ENCODE peak calls at places on chromosome 19, in four cellular contexts. One of them, this sample, is unnamed.

GRCh38 chr19:50333737-50334617 is 4.8 kb upstream of the KCNC3 start:
- DNase-seq in fibroblast of lung: no peak
- DNase-seq in astrocyte: peak
- DNase-seq in hepatocyte: peak
- DNase-seq in this sample: peak

GRCh38 chr19:51253088-51253806 is 2.4 kb downstream of the SIGLECL1 start:
- DNase-seq in fibroblast of lung: no peak
- DNase-seq in astrocyte: no peak
- DNase-seq in hepatocyte: no peak
- DNase-seq in this sample: no peak

GRCh38 chr19:48895226-48895625 is 3.3 kb downstream of the TULP2 start:
- DNase-seq in fibroblast of lung: no peak
- DNase-seq in astrocyte: no peak
- DNase-seq in hepatocyte: no peak
- DNase-seq in this sample: no peak

GRCh38 chr19:35264281-35265125 is 4.3 kb upstream of the USF2 start:
- DNase-seq in astrocyte: no peak
- DNase-seq in hepatocyte: no peak
- DNase-seq in fibroblast of lung: no peak
- DNase-seq in this sample: peak

GRCh38 chr19:51729781-51730180 is 6.0 kb upstream of the HAS1 start:
- DNase-seq in hepatocyte: no peak
- DNase-seq in astrocyte: no peak
- DNase-seq in fibroblast of lung: no peak
- DNase-seq in this sample: no peak

GRCh38 chr19:46963093-46963734 is 56.4 kb upstream of the NPAS1 start:
- DNase-seq in astrocyte: peak
- DNase-seq in fibroblast of lung: peak
- DNase-seq in hepatocyte: no peak
- DNase-seq in this sample: no peak

GRCh38 chr19:33473644-33474305 is 47.8 kb downstream of the PEPD start:
- DNase-seq in hepatocyte: no peak
- DNase-seq in fibroblast of lung: no peak
- DNase-seq in astrocyte: peak
- DNase-seq in this sample: no peak

GRCh38 chr19:55503447-55504251 is 15.4 kb downstream of the SSC5D start:
- DNase-seq in fibroblast of lung: peak
- DNase-seq in hepatocyte: peak
- DNase-seq in astrocyte: peak
- DNase-seq in this sample: peak

GRCh38 chr19:51097796-51098195 is 10.4 kb downstream of the CTU1 start:
- DNase-seq in hepatocyte: no peak
- DNase-seq in astrocyte: no peak
- DNase-seq in fibroblast of lung: no peak
- DNase-seq in this sample: no peak

GRCh38 chr19:35509861-35510625 is 3.4 kb downstream of the DMKN start:
- DNase-seq in astrocyte: no peak
- DNase-seq in fibroblast of lung: peak
- DNase-seq in hepatocyte: peak
- DNase-seq in this sample: peak

GRCh38 chr19:42080764-42081375 is 4.9 kb downstream of the ZNF574 start:
- DNase-seq in fibroblast of lung: no peak
- DNase-seq in hepatocyte: no peak
- DNase-seq in astrocyte: no peak
- DNase-seq in this sample: no peak

GRCh38 chr19:19630426-19630825 is 2.4 kb upstream of the LPAR2 start:
- DNase-seq in fibroblast of lung: no peak
- DNase-seq in astrocyte: no peak
- DNase-seq in hepatocyte: no peak
- DNase-seq in this sample: peak

GRCh38 chr19:49441210-49441959 is at the start of gene SLC17A7:
- DNase-seq in hepatocyte: peak
- DNase-seq in astrocyte: no peak
- DNase-seq in fibroblast of lung: no peak
- DNase-seq in this sample: peak

GRCh38 chr19:58181902-58182576 is 822 bp upstream of the ZNF274 start:
- DNase-seq in astrocyte: no peak
- DNase-seq in fibroblast of lung: peak
- DNase-seq in hepatocyte: no peak
- DNase-seq in this sample: peak

GRCh38 chr19:46674416-46675178 is 13.6 kb upstream of the DACT3 start:
- DNase-seq in astrocyte: no peak
- DNase-seq in hepatocyte: no peak
- DNase-seq in fibroblast of lung: no peak
- DNase-seq in this sample: peak

GRCh38 chr19:44847144-44848035 is 1.3 kb downstream of the NECTIN2 start:
- DNase-seq in astrocyte: peak
- DNase-seq in hepatocyte: peak
- DNase-seq in fibroblast of lung: peak
- DNase-seq in this sample: no peak

GRCh38 chr19:18793144-18794028 is 2.3 kb upstream of the COMP start:
- DNase-seq in hepatocyte: no peak
- DNase-seq in fibroblast of lung: no peak
- DNase-seq in astrocyte: no peak
- DNase-seq in this sample: no peak

GRCh38 chr19:49328741-49329140 is 3.8 kb upstream of the SLC6A16 start:
- DNase-seq in hepatocyte: no peak
- DNase-seq in astrocyte: no peak
- DNase-seq in fibroblast of lung: no peak
- DNase-seq in this sample: no peak

GRCh38 chr19:10680545-10681135 is 20.6 kb upstream of the QTRT1 start:
- DNase-seq in hepatocyte: no peak
- DNase-seq in fibroblast of lung: no peak
- DNase-seq in astrocyte: no peak
- DNase-seq in this sample: no peak

GRCh38 chr19:17329768-17330545 is 4.7 kb downstream of the ANO8 start:
- DNase-seq in hepatocyte: peak
- DNase-seq in fibroblast of lung: no peak
- DNase-seq in astrocyte: no peak
- DNase-seq in this sample: no peak

GRCh38 chr19:38061294-38061693 is 154.3 kb downstream of the SIPA1L3 start:
- DNase-seq in fibroblast of lung: peak
- DNase-seq in astrocyte: peak
- DNase-seq in hepatocyte: no peak
- DNase-seq in this sample: no peak

GRCh38 chr19:29682236-29682895 is 17.1 kb downstream of the PLEKHF1 start:
- DNase-seq in hepatocyte: no peak
- DNase-seq in fibroblast of lung: no peak
- DNase-seq in astrocyte: no peak
- DNase-seq in this sample: no peak

GRCh38 chr19:5292453-5292842 is 48.2 kb downstream of the PTPRS start:
- DNase-seq in astrocyte: no peak
- DNase-seq in fibroblast of lung: no peak
- DNase-seq in hepatocyte: peak
- DNase-seq in this sample: peak

GRCh38 chr19:3109491-3109890 is 15.3 kb downstream of the GNA11 start:
- DNase-seq in hepatocyte: no peak
- DNase-seq in astrocyte: no peak
- DNase-seq in fibroblast of lung: no peak
- DNase-seq in this sample: no peak

GRCh38 chr19:13038306-13039210 is 43.3 kb downstream of the NFIX start:
- DNase-seq in astrocyte: no peak
- DNase-seq in fibroblast of lung: no peak
- DNase-seq in hepatocyte: no peak
- DNase-seq in this sample: no peak
- H3K27ac ChIP-seq in astrocyte: peak
- H3K27ac ChIP-seq in fibroblast of lung: peak
- H3K27ac ChIP-seq in hepatocyte: no peak
- H3K27ac ChIP-seq in this sample: no peak

GRCh38 chr19:13012690-13013608 is 17.7 kb downstream of the NFIX start:
- DNase-seq in fibroblast of lung: peak
- DNase-seq in hepatocyte: peak
- DNase-seq in astrocyte: peak
- DNase-seq in this sample: peak
- H2AFZ ChIP-seq in fibroblast of lung: no peak
- H2AFZ ChIP-seq in hepatocyte: peak
- H2AFZ ChIP-seq in astrocyte: peak
- H2AFZ ChIP-seq in this sample: peak

DNA sequence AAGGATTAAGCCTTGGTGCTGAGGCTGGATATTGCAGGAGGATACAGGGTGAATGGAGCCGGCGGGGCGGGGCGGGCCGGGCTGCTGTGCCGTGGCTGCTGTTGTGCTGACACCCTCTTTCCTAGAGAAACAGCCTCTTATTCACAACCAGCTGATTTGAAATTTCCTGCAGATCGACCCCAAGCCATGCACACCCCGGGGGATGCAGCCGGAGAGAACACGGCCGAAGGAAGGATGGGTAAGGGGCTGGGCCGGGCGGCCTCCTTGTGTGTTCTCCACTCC is 11.0 kb downstream of the DAZAP1 start:
- DNase-seq in hepatocyte: no peak
- DNase-seq in astrocyte: no peak
- DNase-seq in fibroblast of lung: no peak
- DNase-seq in this sample: no peak
- H3K27ac ChIP-seq in hepatocyte: peak
- H3K27ac ChIP-seq in astrocyte: no peak
- H3K27ac ChIP-seq in fibroblast of lung: peak
- H3K27ac ChIP-seq in this sample: no peak

GRCh38 chr19:54158812-54159351 is 639 bp downstream of the LENG1 start:
- DNase-seq in fibroblast of lung: no peak
- DNase-seq in hepatocyte: no peak
- DNase-seq in astrocyte: no peak
- DNase-seq in this sample: peak
- H2AFZ ChIP-seq in fibroblast of lung: peak
- H2AFZ ChIP-seq in hepatocyte: peak
- H2AFZ ChIP-seq in astrocyte: peak
- H2AFZ ChIP-seq in this sample: peak

DNA sequence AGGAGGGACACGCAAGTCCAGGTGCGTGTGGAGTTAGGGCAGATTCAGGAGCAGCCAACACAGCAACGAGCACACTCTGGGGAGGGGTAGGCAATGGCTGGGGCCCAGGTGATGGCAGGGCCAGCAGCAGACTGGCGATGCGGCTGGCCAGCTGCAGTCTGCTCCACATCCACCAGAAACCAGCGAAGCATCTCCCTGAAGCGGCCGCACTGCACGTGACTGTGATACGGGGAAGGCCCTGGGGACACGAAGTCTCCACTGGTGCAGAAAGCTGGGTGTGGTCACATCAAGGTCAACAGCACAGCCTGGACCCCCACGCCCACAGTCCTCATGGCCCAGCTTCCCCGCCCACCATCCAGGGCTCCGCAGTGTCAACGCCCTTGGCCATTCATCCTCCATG is 21.3 kb upstream of the EPHX3 start:
- DNase-seq in fibroblast of lung: no peak
- DNase-seq in hepatocyte: no peak
- DNase-seq in astrocyte: no peak
- DNase-seq in this sample: no peak
- H3K27ac ChIP-seq in fibroblast of lung: no peak
- H3K27ac ChIP-seq in hepatocyte: no peak
- H3K27ac ChIP-seq in astrocyte: no peak
- H3K27ac ChIP-seq in this sample: no peak

DNA sequence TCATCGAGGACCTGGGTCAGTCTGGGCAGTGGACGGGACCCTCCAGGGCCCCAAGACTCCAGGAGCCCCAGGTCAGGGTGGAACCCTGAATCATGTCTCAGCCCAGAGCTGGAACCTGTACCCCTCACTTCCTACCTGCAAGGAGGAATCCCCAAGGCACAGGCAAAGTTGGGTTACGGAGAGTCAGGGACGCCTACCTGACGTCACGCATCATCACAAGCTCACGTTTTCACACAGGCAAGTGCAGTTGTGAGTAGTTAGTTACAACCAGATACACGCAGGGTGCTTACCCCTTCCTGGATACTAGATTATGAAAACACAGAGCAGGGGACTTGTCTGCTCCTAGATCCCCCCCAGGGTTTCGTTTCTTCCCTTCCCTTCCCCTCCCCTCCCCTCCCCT is 1.9 kb downstream of the RETN start:
- DNase-seq in hepatocyte: no peak
- DNase-seq in fibroblast of lung: no peak
- DNase-seq in astrocyte: no peak
- DNase-seq in this sample: no peak
- H2AFZ ChIP-seq in hepatocyte: no peak
- H2AFZ ChIP-seq in fibroblast of lung: no peak
- H2AFZ ChIP-seq in astrocyte: no peak
- H2AFZ ChIP-seq in this sample: no peak

GRCh38 chr19:40662925-40663711 is 27.3 kb downstream of the NUMBL start:
- DNase-seq in fibroblast of lung: peak
- DNase-seq in astrocyte: peak
- DNase-seq in hepatocyte: peak
- DNase-seq in this sample: peak
- H3K27ac ChIP-seq in fibroblast of lung: peak
- H3K27ac ChIP-seq in astrocyte: peak
- H3K27ac ChIP-seq in hepatocyte: peak
- H3K27ac ChIP-seq in this sample: peak

GRCh38 chr19:43362745-43363144 is 9.3 kb downstream of the CD177 start:
- DNase-seq in fibroblast of lung: no peak
- DNase-seq in astrocyte: no peak
- DNase-seq in hepatocyte: no peak
- DNase-seq in this sample: no peak

GRCh38 chr19:43367822-43368221 is 14.3 kb downstream of the CD177 start:
- DNase-seq in astrocyte: no peak
- DNase-seq in fibroblast of lung: no peak
- DNase-seq in hepatocyte: no peak
- DNase-seq in this sample: no peak

DNA sequence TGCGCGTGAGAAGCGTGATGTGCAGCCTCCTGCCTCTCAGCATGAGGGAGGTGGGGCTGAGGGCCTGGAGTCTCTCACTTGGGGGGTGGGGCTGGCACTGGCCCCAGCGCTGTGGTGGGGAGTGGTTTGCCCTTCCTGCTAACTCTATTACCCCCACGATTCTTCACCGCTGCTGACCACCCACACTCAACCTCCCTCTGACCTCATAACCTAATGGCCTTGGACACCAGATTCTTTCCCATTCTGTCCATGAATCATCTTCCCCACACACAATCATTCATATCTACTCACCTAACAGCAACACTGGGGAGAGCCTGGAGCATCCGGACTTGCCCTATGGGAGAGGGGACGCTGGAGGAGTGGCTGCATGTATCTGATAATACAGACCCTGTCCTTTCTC is 8.7 kb downstream of the CD177 start:
- DNase-seq in hepatocyte: no peak
- DNase-seq in fibroblast of lung: no peak
- DNase-seq in astrocyte: peak
- DNase-seq in this sample: no peak
- H2AFZ ChIP-seq in hepatocyte: no peak
- H2AFZ ChIP-seq in fibroblast of lung: no peak
- H2AFZ ChIP-seq in astrocyte: no peak
- H2AFZ ChIP-seq in this sample: no peak

GRCh38 chr19:56508282-56508778 is 675 bp downstream of the ZNF471 start:
- DNase-seq in hepatocyte: no peak
- DNase-seq in fibroblast of lung: no peak
- DNase-seq in astrocyte: no peak
- DNase-seq in this sample: no peak
- H3K27ac ChIP-seq in hepatocyte: peak
- H3K27ac ChIP-seq in fibroblast of lung: peak
- H3K27ac ChIP-seq in astrocyte: peak
- H3K27ac ChIP-seq in this sample: no peak